ENCODE peak calls at places on chromosomes 1 and 21, in five cellular contexts. R, A, C, S and K are unnamed samples.

GRCh38 chr1:206967096-206967851 is 3.0 kb downstream of the FCAMR start:
- DNase-seq in C (no peak), S (no peak), A (no peak), R (no peak), K (no peak)

GRCh38 chr1:51506537-51506936 is 12.5 kb downstream of the EPS15 start:
- DNase-seq in C (no peak), S (no peak), R (no peak), A (no peak), K (no peak)

GRCh38 chr21:40886006-40886405 is 39.0 kb upstream of the DSCAM start:
- DNase-seq in C (no peak), A (no peak), R (no peak), S (no peak), K (no peak)

GRCh38 chr21:36544545-36544944 is 64.6 kb upstream of the CLDN14 start:
- DNase-seq in C (no peak), A (no peak), R (no peak), S (no peak), K (no peak)

GRCh38 chr1:182197555-182197954 is 136.0 kb upstream of the ZNF648 start:
- DNase-seq in A (no peak), C (no peak), R (no peak), S (no peak), K (no peak)

GRCh38 chr1:75996196-75996595 is 64.0 kb upstream of the ASB17 start:
- DNase-seq in R (no peak), C (no peak), A (no peak), S (no peak), K (no peak)

GRCh38 chr1:75258351-75258750 is 124.2 kb downstream of the LHX8 start:
- DNase-seq in A (no peak), R (no peak), C (no peak), S (no peak), K (no peak)

GRCh38 chr1:237562247-237562823 is 328.4 kb downstream of the ZP4 start:
- DNase-seq in C (no peak), A (peak; percentile 54), S (no peak), R (no peak), K (peak; percentile 85)

GRCh38 chr1:156584813-156585212 is 5.3 kb downstream of the TTC24 start:
- DNase-seq in R (no peak), C (no peak), A (peak; percentile 88), S (no peak), K (no peak)

GRCh38 chr1:23210351-23210785 is 6.9 kb downstream of the HTR1D start:
- DNase-seq in C (no peak), R (no peak), A (peak; percentile 83), S (no peak), K (no peak)

GRCh38 chr1:51736702-51737101 is 119.8 kb downstream of the OSBPL9 start:
- DNase-seq in R (no peak), A (no peak), S (no peak), C (no peak), K (peak; percentile 79)

GRCh38 chr1:243268284-243268653 is 12.4 kb downstream of the SDCCAG8 start:
- DNase-seq in R (no peak), S (no peak), A (no peak), C (no peak), K (no peak)

GRCh38 chr1:6657138-6657537 is 32.5 kb downstream of the THAP3 start:
- DNase-seq in C (no peak), A (no peak), S (no peak), R (no peak), K (no peak)

GRCh38 chr1:90729484-90730246 is 12.6 kb upstream of the BARHL2 start:
- DNase-seq in R (peak; percentile 73), A (peak; percentile 94), C (no peak), S (no peak), K (no peak)

GRCh38 chr1:48943393-48943792 is 166.7 kb upstream of the BEND5 start:
- DNase-seq in C (no peak), R (no peak), A (no peak), S (no peak), K (no peak)

GRCh38 chr1:228013322-228014234 is 6.8 kb downstream of the WNT3A start:
- DNase-seq in A (peak; percentile 39), R (peak; percentile 82), C (peak; percentile 60), S (peak; percentile 32), K (no peak)

GRCh38 chr1:39955547-39956539 is 898 bp downstream of the MFSD2A start:
- DNase-seq in R (peak; percentile 72), A (peak; percentile 64), C (no peak), S (peak; percentile 83), K (peak; percentile 44)

GRCh38 chr1:27539901-27540861 is 50.2 kb upstream of the WASF2 start:
- DNase-seq in S (no peak), C (no peak), R (no peak), A (no peak), K (no peak)

GRCh38 chr1:92277105-92277504 is 21.7 kb downstream of the GLMN start:
- DNase-seq in S (no peak), C (no peak), R (no peak), A (no peak), K (no peak)

GRCh38 chr1:10704383-10704882 is 92.0 kb downstream of the CASZ1 start:
- DNase-seq in A (peak; percentile 88), S (no peak), C (no peak), R (no peak), K (no peak)

GRCh38 chr1:117671781-117672501 is 66.1 kb downstream of the TENT5C start:
- DNase-seq in R (no peak), C (peak; percentile 78), S (peak; percentile 67), A (peak; percentile 84), K (peak; percentile 28)

GRCh38 chr21:18832950-18833349 is 429.4 kb upstream of the TMPRSS15 start:
- DNase-seq in R (no peak), C (no peak), A (no peak), S (no peak), K (peak; percentile 39)

GRCh38 chr1:53344921-53345838 is 17.3 kb upstream of the LRP8 start:
- DNase-seq in R (no peak), A (no peak), C (no peak), S (peak; percentile 12), K (no peak)

GRCh38 chr21:41856572-41856971 is 22.6 kb downstream of the PRDM15 start:
- DNase-seq in A (no peak), S (no peak), C (no peak), R (no peak), K (no peak)

GRCh38 chr1:153510984-153511410 is 24.8 kb downstream of the S100A6 start:
- DNase-seq in R (peak; percentile 93), A (peak; percentile 95), C (peak; percentile 87), S (peak; percentile 85), K (peak; percentile 87)

GRCh38 chr1:40877681-40878080 is 15.5 kb upstream of the CITED4 start:
- DNase-seq in C (no peak), A (peak; percentile 66), S (no peak), R (peak; percentile 77), K (no peak)

GRCh38 chr1:156154317-156154749 is 948 bp downstream of the SEMA4A start:
- DNase-seq in S (no peak), A (no peak), C (peak; percentile 84), R (peak; percentile 89), K (no peak)

GRCh38 chr1:204493145-204493881 is 1.3 kb downstream of the PIK3C2B start:
- DNase-seq in A (peak; percentile 72), S (peak; percentile 88), C (peak; percentile 81), R (peak; percentile 78), K (peak; percentile 87)

GRCh38 chr1:227759345-227760300 is 24.4 kb downstream of the SNAP47 start:
- DNase-seq in A (no peak), R (no peak), C (no peak), S (peak; percentile 49), K (peak; percentile 83)

GRCh38 chr1:100023482-100023881 is 53.7 kb downstream of the SLC35A3 start:
- DNase-seq in A (no peak), C (no peak), S (no peak), R (no peak), K (no peak)

GRCh38 chr1:233708416-233708815 is 94.5 kb downstream of the KCNK1 start:
- DNase-seq in S (no peak), R (no peak), C (no peak), A (no peak), K (no peak)
- TF ChIP-seq CTCF in S (no peak), R (no peak), C (no peak), A (no peak), K (no peak)

DNA sequence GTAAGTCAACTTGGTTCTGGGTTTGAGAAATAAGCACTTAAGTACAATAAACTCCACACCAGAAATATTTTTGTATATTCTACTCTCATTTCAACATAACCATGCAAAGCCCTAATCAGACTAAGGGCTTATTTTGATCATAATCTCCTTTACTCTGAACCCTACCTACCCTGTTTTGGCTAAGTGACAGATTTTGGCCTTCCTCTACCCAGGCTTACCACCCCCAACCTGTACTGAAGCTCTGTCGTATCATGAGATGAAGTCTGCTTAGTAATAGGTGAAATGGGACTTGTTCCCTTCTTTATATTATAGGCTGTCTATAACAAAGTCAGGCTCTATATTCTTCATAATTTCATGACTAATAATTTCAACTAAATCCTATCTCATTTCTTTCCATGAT is 135.5 kb downstream of the RERE start:
- DNase-seq in R (no peak), S (no peak), A (no peak), C (no peak), K (no peak)
- H3K4me1 ChIP-seq in R (peaks cover 29% of the 10 kb centered on the region), S (peaks cover 3% of the 10 kb centered on the region), A (peaks cover 4% of the 10 kb centered on the region), C (peaks cover 47% of the 10 kb centered on the region), K (peaks cover 58% of the 10 kb centered on the region)

DNA sequence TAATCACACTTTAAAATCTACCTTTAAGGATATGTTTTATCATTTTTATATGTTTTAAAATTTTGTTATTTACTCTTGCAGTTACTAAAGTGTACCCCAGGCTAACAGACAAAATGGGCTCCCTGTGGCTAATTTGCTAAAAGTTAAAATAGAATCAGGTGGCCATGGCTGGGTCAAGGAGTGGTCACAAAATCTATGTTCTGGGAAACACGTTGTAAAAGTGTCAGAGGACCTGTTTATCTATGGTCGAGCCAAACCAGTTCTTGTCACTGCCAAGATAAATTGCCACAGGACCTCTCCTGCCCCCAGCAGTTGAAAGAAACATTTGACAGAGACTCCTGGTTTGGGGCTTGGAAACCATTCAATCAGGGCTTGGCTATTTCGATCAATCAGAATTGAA is 21.2 kb upstream of the TTLL7 start:
- DNase-seq in S (no peak), R (no peak), A (no peak), C (no peak), K (peak; percentile 31)
- TF ChIP-seq CTCF in S (no peak), R (no peak), A (peak; percentile 19), C (no peak), K (no peak)

GRCh38 chr1:113930499-113931161 is 1.5 kb downstream of the HIPK1 start:
- DNase-seq in S (no peak), R (no peak), A (peak; percentile 57), C (no peak), K (peak; percentile 18)

GRCh38 chr1:113934006-113934405 is 4.9 kb downstream of the HIPK1 start:
- DNase-seq in A (no peak), C (no peak), R (no peak), S (no peak), K (no peak)

GRCh38 chr1:113929750-113930498 is 800 bp downstream of the HIPK1 start:
- DNase-seq in R (peak; percentile 93), C (peak; percentile 78), A (no peak), S (no peak), K (peak; percentile 34)

GRCh38 chr1:113928950-113929749 is at the start of gene HIPK1:
- DNase-seq in S (peak; percentile 95), C (peak; percentile 96), A (peak; percentile 98), R (peak; percentile 99), K (peak; percentile 92)

DNA sequence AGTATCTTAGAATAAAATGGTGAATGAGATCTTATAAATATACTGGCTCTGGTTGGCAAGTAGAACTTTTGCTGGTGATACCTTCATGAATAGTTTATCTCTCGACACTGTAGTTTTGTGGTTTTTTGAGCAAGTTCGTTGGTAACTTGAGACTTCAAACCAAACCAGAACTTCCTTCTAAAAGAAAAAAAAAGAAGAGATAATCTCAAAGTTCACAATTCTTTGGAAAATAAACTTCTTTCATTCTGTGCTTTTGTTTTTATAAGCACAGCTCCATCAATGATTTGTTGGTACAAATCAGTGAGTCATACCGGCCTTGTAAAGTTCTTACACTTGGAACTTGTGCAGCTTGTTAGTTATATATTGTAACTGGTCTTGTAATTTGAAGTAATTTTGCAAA is 2.3 kb downstream of the HIPK1 start:
- DNase-seq in A (no peak), S (no peak), C (no peak), R (no peak), K (peak; percentile 71)
- H3K4me1 ChIP-seq in A (peaks cover 8% of the 10 kb centered on the region), S (no peaks in the 10 kb centered on the region), C (peaks cover 59% of the 10 kb centered on the region), R (peaks cover 69% of the 10 kb centered on the region), K (peaks cover 24% of the 10 kb centered on the region)